ENCODE peak calls at places on chromosome 17, in nine cellular contexts. One of them, this sample, is unnamed.

GRCh38 chr17:17701658-17702057 is 20.4 kb downstream of the RAI1 start:
- DNase-seq in A549: no peak
- DNase-seq in esophagus muscularis mucosa: no peak
- DNase-seq in upper lobe of left lung: no peak
- DNase-seq in ovary: no peak
- DNase-seq in H1: no peak
- DNase-seq in GM12878: no peak
- DNase-seq in HepG2: no peak
- DNase-seq in transverse colon: no peak
- DNase-seq in this sample: no peak

GRCh38 chr17:83199500-83200201 is 120.2 kb downstream of the METRNL start:
- DNase-seq in A549: no peak
- DNase-seq in esophagus muscularis mucosa: no peak
- DNase-seq in upper lobe of left lung: peak; percentile 90
- DNase-seq in ovary: no peak
- DNase-seq in H1: no peak
- DNase-seq in GM12878: no peak
- DNase-seq in HepG2: no peak
- DNase-seq in transverse colon: peak; percentile 60
- DNase-seq in this sample: peak; percentile 51

GRCh38 chr17:74862108-74862901 is 2.6 kb upstream of the GRIN2C start:
- DNase-seq in A549: peak; percentile 79
- DNase-seq in esophagus muscularis mucosa: no peak
- DNase-seq in upper lobe of left lung: no peak
- DNase-seq in ovary: peak; percentile 68
- DNase-seq in H1: peak; percentile 94
- DNase-seq in GM12878: no peak
- DNase-seq in HepG2: peak; percentile 59
- DNase-seq in transverse colon: peak; percentile 60
- DNase-seq in this sample: peak; percentile 70

GRCh38 chr17:28554565-28554964 is 2.1 kb upstream of the UNC119 start:
- DNase-seq in A549: no peak
- DNase-seq in esophagus muscularis mucosa: no peak
- DNase-seq in upper lobe of left lung: no peak
- DNase-seq in ovary: no peak
- DNase-seq in H1: no peak
- DNase-seq in GM12878: no peak
- DNase-seq in HepG2: no peak
- DNase-seq in transverse colon: no peak
- DNase-seq in this sample: no peak

GRCh38 chr17:746783-747629 is 5.1 kb downstream of the GEMIN4 start:
- DNase-seq in A549: no peak
- DNase-seq in esophagus muscularis mucosa: no peak
- DNase-seq in upper lobe of left lung: peak; percentile 48
- DNase-seq in ovary: no peak
- DNase-seq in H1: no peak
- DNase-seq in GM12878: no peak
- DNase-seq in HepG2: no peak
- DNase-seq in transverse colon: no peak
- DNase-seq in this sample: no peak

GRCh38 chr17:74986206-74986576 is 1.2 kb upstream of the CDR2L start:
- DNase-seq in A549: no peak
- DNase-seq in esophagus muscularis mucosa: no peak
- DNase-seq in upper lobe of left lung: no peak
- DNase-seq in ovary: no peak
- DNase-seq in H1: no peak
- DNase-seq in GM12878: no peak
- DNase-seq in HepG2: no peak
- DNase-seq in transverse colon: no peak
- DNase-seq in this sample: no peak

GRCh38 chr17:65417406-65418221 is 143.8 kb downstream of the AXIN2 start:
- DNase-seq in A549: no peak
- DNase-seq in esophagus muscularis mucosa: no peak
- DNase-seq in upper lobe of left lung: no peak
- DNase-seq in ovary: no peak
- DNase-seq in H1: no peak
- DNase-seq in GM12878: no peak
- DNase-seq in HepG2: no peak
- DNase-seq in transverse colon: no peak
- DNase-seq in this sample: no peak

GRCh38 chr17:78875738-78876597 is 27.0 kb downstream of the CEP295NL start:
- DNase-seq in A549: no peak
- DNase-seq in esophagus muscularis mucosa: no peak
- DNase-seq in upper lobe of left lung: no peak
- DNase-seq in ovary: no peak
- DNase-seq in H1: no peak
- DNase-seq in GM12878: no peak
- DNase-seq in HepG2: no peak
- DNase-seq in transverse colon: no peak
- DNase-seq in this sample: no peak

GRCh38 chr17:9729735-9730420 is 61.5 kb downstream of the DHRS7C start:
- DNase-seq in A549: peak; percentile 46
- DNase-seq in esophagus muscularis mucosa: no peak
- DNase-seq in upper lobe of left lung: no peak
- DNase-seq in ovary: no peak
- DNase-seq in H1: no peak
- DNase-seq in GM12878: no peak
- DNase-seq in HepG2: no peak
- DNase-seq in transverse colon: no peak
- DNase-seq in this sample: no peak

GRCh38 chr17:31536451-31536850 is 145.0 kb downstream of the RAB11FIP4 start:
- DNase-seq in A549: no peak
- DNase-seq in esophagus muscularis mucosa: no peak
- DNase-seq in upper lobe of left lung: no peak
- DNase-seq in ovary: no peak
- DNase-seq in H1: no peak
- DNase-seq in GM12878: no peak
- DNase-seq in HepG2: no peak
- DNase-seq in transverse colon: no peak
- DNase-seq in this sample: no peak

GRCh38 chr17:42016952-42017865 is at the start of gene DNAJC7:
- DNase-seq in A549: peak; percentile 98
- DNase-seq in esophagus muscularis mucosa: peak; percentile 96
- DNase-seq in upper lobe of left lung: peak; percentile 95
- DNase-seq in ovary: peak; percentile 90
- DNase-seq in H1: peak; percentile 88
- DNase-seq in GM12878: peak; percentile 53
- DNase-seq in HepG2: peak; percentile 91
- DNase-seq in transverse colon: peak; percentile 91
- DNase-seq in this sample: peak; percentile 93

GRCh38 chr17:64192588-64192987 is 62.6 kb upstream of the ERN1 start:
- DNase-seq in A549: no peak
- DNase-seq in esophagus muscularis mucosa: no peak
- DNase-seq in upper lobe of left lung: no peak
- DNase-seq in ovary: no peak
- DNase-seq in H1: no peak
- DNase-seq in GM12878: no peak
- DNase-seq in HepG2: no peak
- DNase-seq in transverse colon: no peak
- DNase-seq in this sample: no peak

GRCh38 chr17:66673668-66674276 is 161.1 kb upstream of the CACNG5 start:
- DNase-seq in A549: peak; percentile 62
- DNase-seq in esophagus muscularis mucosa: no peak
- DNase-seq in upper lobe of left lung: no peak
- DNase-seq in ovary: peak; percentile 46
- DNase-seq in H1: peak; percentile 69
- DNase-seq in GM12878: no peak
- DNase-seq in HepG2: peak; percentile 43
- DNase-seq in transverse colon: peak; percentile 57
- DNase-seq in this sample: peak; percentile 59

GRCh38 chr17:17750881-17751280 is 69.6 kb downstream of the RAI1 start:
- DNase-seq in A549: no peak
- DNase-seq in esophagus muscularis mucosa: no peak
- DNase-seq in upper lobe of left lung: no peak
- DNase-seq in ovary: peak; percentile 47
- DNase-seq in H1: no peak
- DNase-seq in GM12878: peak; percentile 47
- DNase-seq in HepG2: no peak
- DNase-seq in transverse colon: peak; percentile 29
- DNase-seq in this sample: no peak

GRCh38 chr17:51733166-51733565 is 425.3 kb downstream of the CA10 start:
- DNase-seq in A549: no peak
- DNase-seq in esophagus muscularis mucosa: no peak
- DNase-seq in upper lobe of left lung: no peak
- DNase-seq in ovary: no peak
- DNase-seq in H1: no peak
- DNase-seq in GM12878: no peak
- DNase-seq in HepG2: no peak
- DNase-seq in transverse colon: no peak
- DNase-seq in this sample: no peak

GRCh38 chr17:81396278-81396721 is 1.0 kb downstream of the BAHCC1 start:
- DNase-seq in A549: no peak
- DNase-seq in esophagus muscularis mucosa: no peak
- DNase-seq in upper lobe of left lung: peak; percentile 91
- DNase-seq in ovary: no peak
- DNase-seq in H1: no peak
- DNase-seq in GM12878: no peak
- DNase-seq in HepG2: no peak
- DNase-seq in transverse colon: no peak
- DNase-seq in this sample: no peak

GRCh38 chr17:35578929-35579448 is 618 bp upstream of the PEX12 start:
- DNase-seq in A549: no peak
- DNase-seq in esophagus muscularis mucosa: no peak
- DNase-seq in upper lobe of left lung: no peak
- DNase-seq in ovary: no peak
- DNase-seq in H1: no peak
- DNase-seq in GM12878: no peak
- DNase-seq in HepG2: no peak
- DNase-seq in transverse colon: no peak
- DNase-seq in this sample: no peak

GRCh38 chr17:19948100-19948943 is 29.3 kb downstream of the AKAP10 start:
- DNase-seq in A549: peak; percentile 21
- DNase-seq in esophagus muscularis mucosa: no peak
- DNase-seq in upper lobe of left lung: no peak
- DNase-seq in ovary: no peak
- DNase-seq in H1: no peak
- DNase-seq in GM12878: no peak
- DNase-seq in HepG2: no peak
- DNase-seq in transverse colon: no peak
- DNase-seq in this sample: no peak

GRCh38 chr17:29590261-29590978 is 972 bp upstream of the GIT1 start:
- DNase-seq in A549: peak; percentile 56
- DNase-seq in esophagus muscularis mucosa: no peak
- DNase-seq in upper lobe of left lung: no peak
- DNase-seq in ovary: peak; percentile 60
- DNase-seq in H1: peak; percentile 55
- DNase-seq in GM12878: no peak
- DNase-seq in HepG2: no peak
- DNase-seq in transverse colon: peak; percentile 18
- DNase-seq in this sample: no peak

GRCh38 chr17:61806941-61807340 is 56.4 kb downstream of the BRIP1 start:
- DNase-seq in A549: no peak
- DNase-seq in esophagus muscularis mucosa: no peak
- DNase-seq in upper lobe of left lung: no peak
- DNase-seq in ovary: no peak
- DNase-seq in H1: no peak
- DNase-seq in GM12878: no peak
- DNase-seq in HepG2: no peak
- DNase-seq in transverse colon: no peak
- DNase-seq in this sample: no peak

GRCh38 chr17:80264048-80264792 is 3.6 kb downstream of the RNF213 start:
- DNase-seq in A549: no peak
- DNase-seq in esophagus muscularis mucosa: no peak
- DNase-seq in upper lobe of left lung: no peak
- DNase-seq in ovary: no peak
- DNase-seq in H1: no peak
- DNase-seq in GM12878: no peak
- DNase-seq in HepG2: no peak
- DNase-seq in transverse colon: peak; percentile 55
- DNase-seq in this sample: peak; percentile 37

GRCh38 chr17:76138896-76139248 is 2.2 kb downstream of the FOXJ1 start:
- DNase-seq in A549: no peak
- DNase-seq in esophagus muscularis mucosa: no peak
- DNase-seq in upper lobe of left lung: no peak
- DNase-seq in ovary: no peak
- DNase-seq in H1: no peak
- DNase-seq in GM12878: no peak
- DNase-seq in HepG2: no peak
- DNase-seq in transverse colon: no peak
- DNase-seq in this sample: no peak
- TF ChIP-seq EP300 in A549: no peak
- TF ChIP-seq EP300 in esophagus muscularis mucosa: no peak
- TF ChIP-seq EP300 in upper lobe of left lung: no peak
- TF ChIP-seq EP300 in ovary: no peak
- TF ChIP-seq EP300 in H1: no peak
- TF ChIP-seq EP300 in GM12878: no peak
- TF ChIP-seq EP300 in HepG2: no peak
- TF ChIP-seq EP300 in transverse colon: no peak
- TF ChIP-seq EP300 in this sample: no peak

GRCh38 chr17:21239680-21240374 is 13.4 kb downstream of the NATD1 start:
- DNase-seq in A549: peak; percentile 84
- DNase-seq in esophagus muscularis mucosa: no peak
- DNase-seq in upper lobe of left lung: no peak
- DNase-seq in ovary: no peak
- DNase-seq in H1: peak; percentile 57
- DNase-seq in GM12878: no peak
- DNase-seq in HepG2: peak; percentile 32
- DNase-seq in transverse colon: no peak
- DNase-seq in this sample: no peak
- TF ChIP-seq EP300 in A549: no peak
- TF ChIP-seq EP300 in esophagus muscularis mucosa: no peak
- TF ChIP-seq EP300 in upper lobe of left lung: no peak
- TF ChIP-seq EP300 in ovary: no peak
- TF ChIP-seq EP300 in H1: no peak
- TF ChIP-seq EP300 in GM12878: no peak
- TF ChIP-seq EP300 in HepG2: no peak
- TF ChIP-seq EP300 in transverse colon: no peak
- TF ChIP-seq EP300 in this sample: no peak

GRCh38 chr17:40364121-40364861 is at the start of gene GJD3:
- DNase-seq in A549: no peak
- DNase-seq in esophagus muscularis mucosa: no peak
- DNase-seq in upper lobe of left lung: no peak
- DNase-seq in ovary: no peak
- DNase-seq in H1: peak; percentile 81
- DNase-seq in GM12878: no peak
- DNase-seq in HepG2: no peak
- DNase-seq in transverse colon: no peak
- DNase-seq in this sample: no peak
- TF ChIP-seq EP300 in A549: no peak
- TF ChIP-seq EP300 in esophagus muscularis mucosa: no peak
- TF ChIP-seq EP300 in upper lobe of left lung: no peak
- TF ChIP-seq EP300 in ovary: no peak
- TF ChIP-seq EP300 in H1: no peak
- TF ChIP-seq EP300 in GM12878: no peak
- TF ChIP-seq EP300 in HepG2: no peak
- TF ChIP-seq EP300 in transverse colon: no peak
- TF ChIP-seq EP300 in this sample: no peak

DNA sequence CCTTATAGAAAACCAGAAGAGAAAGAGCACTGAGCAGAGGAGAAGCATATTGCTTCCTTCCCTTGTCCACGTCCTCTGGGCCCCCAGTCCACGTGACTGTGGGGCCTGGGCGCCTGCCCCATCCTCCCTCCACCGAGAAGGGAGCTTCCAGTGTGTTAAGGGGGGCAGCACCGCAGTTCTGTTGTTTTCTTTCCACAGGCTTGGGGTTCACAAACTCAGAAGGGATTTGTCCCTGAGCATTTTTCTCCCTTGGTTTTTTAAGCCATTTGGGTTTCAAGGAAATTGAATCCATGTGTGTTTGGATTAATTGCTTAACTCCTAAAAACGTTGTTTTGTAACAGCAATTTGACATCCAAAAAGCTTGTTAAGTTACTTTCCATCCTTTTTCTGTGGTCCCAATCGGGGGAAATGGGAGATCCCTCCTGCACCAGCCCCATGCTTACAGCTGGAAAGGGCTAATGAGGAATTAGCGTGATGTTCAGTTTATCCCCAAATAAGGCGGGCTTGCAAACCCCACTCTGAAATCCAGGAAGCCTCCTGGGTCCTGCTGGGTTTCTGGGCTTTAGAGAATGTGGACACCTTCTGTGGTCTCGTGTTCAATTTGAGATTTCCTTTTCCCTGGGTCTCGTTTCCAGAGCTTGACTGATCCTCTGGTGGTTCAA is 347.4 kb upstream of the TNRC6C start:
- DNase-seq in A549: no peak
- DNase-seq in esophagus muscularis mucosa: no peak
- DNase-seq in upper lobe of left lung: no peak
- DNase-seq in ovary: no peak
- DNase-seq in H1: no peak
- DNase-seq in GM12878: no peak
- DNase-seq in HepG2: no peak
- DNase-seq in transverse colon: no peak
- DNase-seq in this sample: no peak
- TF ChIP-seq EP300 in A549: no peak
- TF ChIP-seq EP300 in esophagus muscularis mucosa: no peak
- TF ChIP-seq EP300 in upper lobe of left lung: no peak
- TF ChIP-seq EP300 in ovary: no peak
- TF ChIP-seq EP300 in H1: no peak
- TF ChIP-seq EP300 in GM12878: no peak
- TF ChIP-seq EP300 in HepG2: no peak
- TF ChIP-seq EP300 in transverse colon: no peak
- TF ChIP-seq EP300 in this sample: no peak

This sample was measured in stomach.